ENCODE peak calls at places on chromosomes 12 and 14, in ten cellular contexts. I is GM13976, L is GM06990, A is IMR-90, D is HCT116, T is astrocyte of the cerebellum, W is GM13977, Z is MM.1S, X is GM20000, P is suprapubic skin. M is an unnamed sample.

GRCh38 chr12:121568971-121569808 is 11.6 kb downstream of the KDM2B start:
- DNase-seq in I (no peak), L (no peak), A (peak), D (no peak), T (no peak), W (no peak), Z (no peak), X (no peak), P (no peak), M (no peak)

GRCh38 chr14:69663322-69663686 is 51.9 kb downstream of the SUSD6 start:
- DNase-seq in I (no peak), L (no peak), A (no peak), D (no peak), T (no peak), W (no peak), Z (no peak), X (no peak), P (no peak), M (no peak)

GRCh38 chr14:89750909-89751502 is 203.5 kb downstream of the EFCAB11 start:
- DNase-seq in I (no peak), L (no peak), A (no peak), D (no peak), T (no peak), W (no peak), Z (no peak), X (no peak), P (no peak), M (no peak)

GRCh38 chr14:36948157-36948859 is 224.1 kb downstream of the SLC25A21 start:
- DNase-seq in I (no peak), L (no peak), A (no peak), D (no peak), T (no peak), W (no peak), Z (no peak), X (no peak), P (no peak), M (no peak)

GRCh38 chr14:73462078-73462715 is 3.9 kb upstream of the NUMB start:
- DNase-seq in I (no peak), L (no peak), A (peak), D (no peak), T (no peak), W (no peak), Z (no peak), X (no peak), P (peak), M (peak)

GRCh38 chr14:50064993-50065392 is 51.4 kb downstream of the VCPKMT start:
- DNase-seq in I (peak), L (peak), A (no peak), D (no peak), T (no peak), W (peak), Z (peak), X (peak), P (no peak), M (no peak)

GRCh38 chr14:76256545-76256944 is 104.8 kb downstream of the GPATCH2L start:
- DNase-seq in I (no peak), L (no peak), A (no peak), D (no peak), T (no peak), W (no peak), Z (no peak), X (no peak), P (no peak), M (no peak)

GRCh38 chr12:122853582-122854245 is 18.5 kb downstream of the HIP1R start:
- DNase-seq in I (no peak), L (no peak), A (no peak), D (no peak), T (no peak), W (no peak), Z (no peak), X (no peak), P (no peak), M (no peak)

GRCh38 chr14:36344211-36344610 is 23.8 kb upstream of the MBIP start:
- DNase-seq in I (no peak), L (no peak), A (peak), D (no peak), T (no peak), W (no peak), Z (no peak), X (no peak), P (no peak), M (no peak)

GRCh38 chr12:28242129-28242887 is 52.1 kb downstream of the CCDC91 start:
- DNase-seq in I (no peak), L (no peak), A (no peak), D (no peak), T (no peak), W (no peak), Z (no peak), X (no peak), P (no peak), M (no peak)

GRCh38 chr14:32469388-32470160 is 140.5 kb downstream of the AKAP6 start:
- DNase-seq in I (peak), L (no peak), A (peak), D (peak), T (peak), W (peak), Z (peak), X (peak), P (no peak), M (no peak)

GRCh38 chr12:770474-770873 is 18.1 kb downstream of the WNK1 start:
- DNase-seq in I (no peak), L (no peak), A (no peak), D (no peak), T (no peak), W (no peak), Z (peak), X (no peak), P (no peak), M (no peak)
- TF ChIP-seq CTCF in I (no peak), L (no peak), A (no peak), D (no peak), T (no peak), W (no peak), Z (no peak), X (no peak), P (no peak), M (no peak)

GRCh38 chr12:22715254-22715653 is 90.3 kb downstream of the ETNK1 start:
- DNase-seq in I (no peak), L (no peak), A (no peak), D (no peak), T (no peak), W (no peak), Z (no peak), X (no peak), P (no peak), M (no peak)

GRCh38 chr12:22712083-22712482 is 87.1 kb downstream of the ETNK1 start:
- DNase-seq in I (no peak), L (no peak), A (no peak), D (no peak), T (no peak), W (no peak), Z (no peak), X (no peak), P (no peak), M (no peak)

GRCh38 chr12:22709292-22709691 is 84.3 kb downstream of the ETNK1 start:
- DNase-seq in I (peak), L (peak), A (no peak), D (peak), T (peak), W (peak), Z (peak), X (peak), P (no peak), M (no peak)
- TF ChIP-seq CTCF in I (peak), L (peak), A (peak), D (peak), T (peak), W (peak), Z (peak), X (no peak), P (no peak), M (no peak)

DNA sequence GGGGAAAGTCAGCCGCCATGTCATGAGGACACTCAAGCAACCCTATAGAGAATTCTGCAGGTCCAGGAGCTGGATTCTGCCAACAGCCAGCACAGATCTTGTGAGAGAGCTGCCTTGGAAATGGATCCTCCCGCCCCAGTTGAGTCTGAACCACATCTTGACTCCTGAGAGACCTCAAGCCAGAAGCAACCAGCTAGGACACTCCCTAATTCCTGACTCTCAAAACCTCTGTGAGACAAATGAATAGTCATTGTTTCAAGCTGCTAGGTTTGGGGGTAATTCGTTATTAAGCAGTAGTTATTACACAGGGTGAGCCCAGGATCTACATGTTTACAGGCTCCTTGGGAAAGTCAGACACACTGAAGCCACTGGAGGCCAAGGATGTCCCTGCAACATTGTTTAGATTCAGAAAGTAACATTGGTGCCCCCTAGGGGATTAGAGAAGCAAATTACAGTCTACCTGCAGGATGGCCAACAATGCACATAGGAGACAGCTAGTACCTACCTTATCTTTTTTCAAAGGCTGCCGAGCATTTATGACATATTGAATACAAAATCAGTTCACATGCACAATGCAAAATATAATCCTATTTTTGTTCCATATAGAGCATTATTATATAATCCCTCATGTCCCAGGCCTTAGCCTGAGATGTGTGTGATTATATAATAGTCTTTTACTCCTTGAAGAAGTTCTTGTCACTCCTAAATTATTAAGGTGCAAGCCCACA is 57.9 kb upstream of the FICD start:
- DNase-seq in I (peak), L (peak), A (peak), D (peak), T (peak), W (peak), Z (peak), X (peak), P (no peak), M (no peak)
- TF ChIP-seq CTCF in I (peak), L (peak), A (peak), D (peak), T (peak), W (peak), Z (peak), X (peak), P (peak), M (no peak)

DNA sequence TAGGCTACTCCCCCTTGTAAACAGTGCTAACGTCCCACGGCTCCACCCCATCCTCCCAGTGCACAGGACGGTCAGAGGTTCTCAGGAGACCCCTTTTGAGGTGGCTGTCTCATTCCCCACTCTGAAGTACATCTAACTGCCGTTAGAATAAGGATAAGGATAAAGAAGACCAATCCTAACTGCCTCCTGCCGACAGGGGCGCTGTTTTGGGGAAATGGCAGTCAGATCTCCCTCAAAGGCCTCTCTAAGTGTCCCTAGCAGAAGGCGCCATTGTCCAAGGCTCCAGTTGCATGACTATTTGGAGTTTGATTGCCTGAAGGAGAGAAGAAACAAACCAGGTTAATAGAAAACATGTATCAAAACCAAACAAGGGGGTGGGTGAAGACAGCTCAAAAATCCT is 29.1 kb upstream of the KLRB1 start:
- DNase-seq in I (no peak), L (no peak), A (no peak), D (no peak), T (no peak), W (no peak), Z (no peak), X (no peak), P (no peak), M (no peak)
- TF ChIP-seq CTCF in I (no peak), L (no peak), A (no peak), D (peak), T (no peak), W (no peak), Z (peak), X (no peak), P (no peak), M (no peak)

GRCh38 chr12:76153616-76154015 is 69.1 kb upstream of the NAP1L1 start:
- DNase-seq in I (no peak), L (no peak), A (no peak), D (no peak), T (no peak), W (no peak), Z (no peak), X (no peak), P (no peak), M (no peak)

GRCh38 chr12:76156314-76156713 is 71.8 kb upstream of the NAP1L1 start:
- DNase-seq in I (no peak), L (no peak), A (no peak), D (no peak), T (no peak), W (no peak), Z (no peak), X (no peak), P (no peak), M (no peak)

GRCh38 chr12:76155157-76155556 is 70.7 kb upstream of the NAP1L1 start:
- DNase-seq in I (no peak), L (no peak), A (no peak), D (no peak), T (no peak), W (no peak), Z (no peak), X (no peak), P (no peak), M (no peak)

DNA sequence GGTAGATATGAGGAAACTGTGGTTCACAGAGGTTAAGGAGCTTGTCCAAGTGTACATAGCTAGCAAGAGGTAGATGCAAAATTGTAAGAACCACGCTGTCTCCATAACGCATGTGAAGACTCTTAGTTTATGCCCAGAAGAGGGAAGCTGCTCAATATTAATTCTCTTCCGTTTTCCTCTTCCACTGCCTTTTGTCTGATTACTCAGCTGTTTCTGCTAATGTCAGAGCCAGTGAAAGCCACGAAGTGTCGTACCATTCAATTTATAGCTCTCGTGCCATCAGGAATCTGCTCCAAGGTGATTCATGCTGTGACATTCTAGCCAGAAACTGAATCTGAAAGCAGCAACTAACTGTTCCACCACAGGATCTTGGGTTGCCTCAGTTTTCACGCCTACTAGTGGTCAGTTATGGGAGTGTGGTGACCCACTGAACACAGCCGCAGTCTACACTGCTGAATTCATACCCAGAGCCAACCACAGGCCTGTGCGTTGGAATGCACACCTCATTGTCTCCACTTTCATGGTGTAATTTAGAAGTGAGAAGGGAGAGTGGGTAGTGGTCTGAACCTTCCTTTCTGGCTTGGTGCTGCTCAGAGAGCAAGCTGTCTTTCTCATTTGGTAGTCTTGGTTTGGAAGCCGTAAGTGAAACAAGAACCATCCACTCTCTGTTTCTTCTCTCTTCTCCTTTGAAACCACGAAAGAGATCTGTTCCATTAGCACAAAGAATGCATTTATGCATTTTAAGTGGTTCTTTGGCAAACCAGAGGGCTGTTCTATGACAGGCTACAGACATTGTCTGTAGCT is 74.2 kb upstream of the NAP1L1 start:
- DNase-seq in I (peak), L (peak), A (peak), D (peak), T (peak), W (peak), Z (peak), X (peak), P (no peak), M (no peak)
- TF ChIP-seq CTCF in I (peak), L (peak), A (peak), D (peak), T (peak), W (peak), Z (peak), X (peak), P (no peak), M (peak)

GRCh38 chr12:22230280-22230794 is 104.2 kb downstream of the ST8SIA1 start:
- DNase-seq in I (no peak), L (no peak), A (peak), D (no peak), T (peak), W (no peak), Z (no peak), X (no peak), P (no peak), M (no peak)

GRCh38 chr12:22234561-22234960 is 99.9 kb downstream of the ST8SIA1 start:
- DNase-seq in I (no peak), L (no peak), A (peak), D (no peak), T (peak), W (no peak), Z (no peak), X (no peak), P (no peak), M (no peak)

GRCh38 chr12:22229652-22230279 is 104.7 kb downstream of the ST8SIA1 start:
- DNase-seq in I (no peak), L (no peak), A (peak), D (no peak), T (no peak), W (no peak), Z (no peak), X (no peak), P (no peak), M (no peak)

GRCh38 chr12:22231078-22231477 is 103.4 kb downstream of the ST8SIA1 start:
- DNase-seq in I (no peak), L (no peak), A (no peak), D (no peak), T (no peak), W (no peak), Z (no peak), X (no peak), P (no peak), M (no peak)

DNA sequence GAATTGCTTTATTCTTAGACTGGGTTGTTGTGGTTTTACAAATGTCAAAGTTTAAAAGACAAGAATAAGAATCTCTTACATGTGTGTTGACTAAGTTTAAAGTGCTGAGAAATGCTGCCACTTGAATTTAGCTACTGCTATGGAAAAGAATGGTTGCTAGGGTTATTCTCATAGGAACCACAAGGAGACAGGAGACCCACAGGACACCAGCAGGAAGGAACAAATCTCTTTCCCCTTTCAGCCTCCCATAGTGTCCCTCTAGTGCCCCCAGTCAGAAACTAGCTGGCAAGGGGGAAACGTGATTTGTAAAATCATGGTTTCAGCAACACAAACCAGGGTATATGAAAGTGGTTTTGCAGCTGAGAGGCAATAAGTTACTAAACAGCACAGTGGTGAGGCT is 102.7 kb downstream of the ST8SIA1 start:
- DNase-seq in I (no peak), L (no peak), A (no peak), D (no peak), T (no peak), W (no peak), Z (no peak), X (no peak), P (no peak), M (no peak)
- TF ChIP-seq CTCF in I (no peak), L (no peak), A (no peak), D (peak), T (no peak), W (no peak), Z (no peak), X (no peak), P (no peak), M (no peak)

DNA sequence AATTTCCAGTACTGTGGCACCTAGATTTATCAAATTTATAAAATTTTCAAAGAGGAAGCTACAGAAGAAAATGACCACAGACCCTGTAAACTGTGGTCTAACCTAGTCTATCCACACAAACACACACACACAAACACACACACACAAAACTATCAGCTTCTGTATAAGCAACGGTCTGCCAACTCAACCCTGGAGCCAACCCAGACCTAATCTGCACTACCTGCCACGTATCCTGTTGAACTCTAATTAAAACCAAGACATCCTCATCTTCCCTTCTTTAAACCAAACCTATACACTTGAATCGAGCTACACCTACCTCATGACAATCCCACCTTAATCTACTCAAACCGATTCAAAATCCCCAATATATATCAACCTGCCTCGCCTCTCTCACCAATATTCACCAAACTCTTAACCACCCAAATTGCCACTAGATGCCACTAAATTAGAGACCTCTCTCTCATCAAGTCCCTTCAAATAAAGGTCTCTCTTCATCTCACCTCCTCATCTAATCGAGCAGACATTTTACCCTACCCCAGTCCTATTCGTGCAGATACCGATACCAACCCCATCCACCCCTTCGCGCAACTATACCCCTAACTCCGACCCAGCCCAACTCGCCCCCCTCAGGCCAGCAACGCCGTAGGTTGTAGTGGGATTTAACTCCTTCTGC is 807 bp downstream of the ACIN1 start:
- DNase-seq in I (no peak), L (no peak), A (no peak), D (no peak), T (no peak), W (no peak), Z (no peak), X (no peak), P (no peak), M (no peak)
- TF ChIP-seq CTCF in I (peak), L (peak), A (peak), D (peak), T (peak), W (peak), Z (peak), X (no peak), P (no peak), M (no peak)

GRCh38 chr12:20367731-20368652 is at the start of gene PDE3A:
- DNase-seq in I (peak), L (peak), A (peak), D (peak), T (peak), W (peak), Z (peak), X (no peak), P (peak), M (peak)
- TF ChIP-seq CTCF in I (no peak), L (no peak), A (no peak), D (no peak), T (peak), W (no peak), Z (no peak), X (no peak), P (no peak), M (no peak)

M was measured in mucosa of descending colon.